ENCODE peak calls at places on chromosomes 2 and 18, in six cellular contexts. M is renal cortical epithelial cell, W is M059J, C is mucosa of descending colon, F is RWPE1, Z is LHCN-M2. I is an unnamed sample.

GRCh38 chr2:157032019-157032418 is 225.5 kb upstream of the GALNT5 start:
- DNase-seq in C (no peak), F (peak), Z (peak), M (peak), W (peak), I (no peak)

GRCh38 chr2:137173514-137173913 is 408.2 kb downstream of the THSD7B start:
- DNase-seq in W (peak), Z (peak), F (peak), M (peak), C (no peak), I (no peak)

GRCh38 chr18:37309059-37309458 is 256.5 kb downstream of the CELF4 start:
- DNase-seq in M (peak), C (no peak), W (peak), Z (peak), F (no peak), I (no peak)

GRCh38 chr18:812123-812672 is at the start of gene YES1:
- DNase-seq in W (peak), F (peak), Z (peak), M (no peak), C (peak), I (no peak)

GRCh38 chr2:88263861-88264260 is 93.7 kb downstream of the THNSL2 start:
- DNase-seq in F (no peak), C (no peak), Z (no peak), M (no peak), W (no peak), I (no peak)

GRCh38 chr18:79961527-79962291 is 2.7 kb upstream of the HSBP1L1 start:
- DNase-seq in C (peak), W (no peak), F (no peak), Z (peak), M (no peak), I (no peak)

GRCh38 chr18:59742325-59743111 is 45.3 kb upstream of the CCBE1 start:
- DNase-seq in M (peak), W (peak), Z (peak), C (no peak), F (no peak), I (no peak)

GRCh38 chr2:9214866-9215265 is 8.3 kb downstream of the ASAP2 start:
- DNase-seq in C (no peak), W (no peak), M (no peak), Z (no peak), F (no peak), I (no peak)

GRCh38 chr2:111710085-111710484 is 173.9 kb downstream of the ANAPC1 start:
- DNase-seq in F (no peak), M (peak), Z (no peak), C (no peak), W (no peak), I (no peak)